ENCODE peak calls at places on chromosomes 13 and 19, in four cellular contexts. One of them, this sample, is unnamed.

GRCh38 chr13:90968510-90968909 is 379.0 kb upstream of the MIR17HG start:
- DNase-seq in fibroblast of the conjunctiva: no peak
- DNase-seq in hypothalamus: peak
- DNase-seq in ACHN: peak
- DNase-seq in this sample: no peak

GRCh38 chr19:45973564-45974338 is at the start of gene NOVA2:
- DNase-seq in fibroblast of the conjunctiva: peak
- DNase-seq in hypothalamus: peak
- DNase-seq in ACHN: peak
- DNase-seq in this sample: peak

GRCh38 chr13:83355042-83355441 is 527.2 kb downstream of the SLITRK1 start:
- DNase-seq in fibroblast of the conjunctiva: no peak
- DNase-seq in hypothalamus: no peak
- DNase-seq in ACHN: no peak
- DNase-seq in this sample: no peak

GRCh38 chr19:57648336-57649003 is 15.5 kb downstream of the ZNF211 start:
- DNase-seq in fibroblast of the conjunctiva: no peak
- DNase-seq in hypothalamus: no peak
- DNase-seq in ACHN: no peak
- DNase-seq in this sample: no peak

GRCh38 chr19:14368011-14368513 is 13.2 kb upstream of the ADGRE5 start:
- DNase-seq in fibroblast of the conjunctiva: no peak
- DNase-seq in hypothalamus: no peak
- DNase-seq in ACHN: no peak
- DNase-seq in this sample: no peak

GRCh38 chr19:34667349-34668076 is 9.4 kb downstream of the SCGB2B2 start:
- DNase-seq in fibroblast of the conjunctiva: no peak
- DNase-seq in hypothalamus: no peak
- DNase-seq in ACHN: no peak
- DNase-seq in this sample: no peak

GRCh38 chr19:4054471-4055208 is 12.1 kb downstream of the ZBTB7A start:
- DNase-seq in fibroblast of the conjunctiva: no peak
- DNase-seq in hypothalamus: no peak
- DNase-seq in ACHN: no peak
- DNase-seq in this sample: no peak

GRCh38 chr19:43798546-43799409 is 3.5 kb downstream of the LYPD5 start:
- DNase-seq in fibroblast of the conjunctiva: no peak
- DNase-seq in hypothalamus: peak
- DNase-seq in ACHN: peak
- DNase-seq in this sample: no peak

GRCh38 chr19:3849092-3849491 is 19.7 kb downstream of the ZFR2 start:
- DNase-seq in fibroblast of the conjunctiva: no peak
- DNase-seq in hypothalamus: no peak
- DNase-seq in ACHN: peak
- DNase-seq in this sample: peak

This sample was measured in heart right ventricle.